ENCODE peak calls at places on chromosomes 3 and 15, in ten cellular contexts. One of them, this sample, is unnamed.

GRCh38 chr3:148075829-148076716 is 621.6 kb upstream of the AGTR1 start:
- DNase-seq in BJ: peak
- DNase-seq in AG09309: peak
- DNase-seq in mammary epithelial cell: peak
- DNase-seq in HCT116: peak
- DNase-seq in AG10803: peak
- DNase-seq in transverse colon: no peak
- DNase-seq in bronchial epithelial cell: peak
- DNase-seq in fibroblast of lung: peak
- DNase-seq in BE2C: peak
- DNase-seq in this sample: peak

GRCh38 chr15:90039996-90040395 is 38.9 kb downstream of the ZNF710 start:
- DNase-seq in BJ: no peak
- DNase-seq in AG09309: no peak
- DNase-seq in mammary epithelial cell: no peak
- DNase-seq in HCT116: no peak
- DNase-seq in AG10803: no peak
- DNase-seq in transverse colon: no peak
- DNase-seq in bronchial epithelial cell: no peak
- DNase-seq in fibroblast of lung: no peak
- DNase-seq in BE2C: no peak
- DNase-seq in this sample: no peak

GRCh38 chr3:66797916-66798560 is 200.1 kb upstream of the KBTBD8 start:
- DNase-seq in BJ: no peak
- DNase-seq in AG09309: no peak
- DNase-seq in mammary epithelial cell: no peak
- DNase-seq in HCT116: no peak
- DNase-seq in AG10803: peak
- DNase-seq in transverse colon: peak
- DNase-seq in bronchial epithelial cell: no peak
- DNase-seq in fibroblast of lung: peak
- DNase-seq in BE2C: no peak
- DNase-seq in this sample: peak

GRCh38 chr3:20022954-20023644 is 11.0 kb upstream of the PP2D1 start:
- DNase-seq in BJ: no peak
- DNase-seq in AG09309: no peak
- DNase-seq in mammary epithelial cell: no peak
- DNase-seq in HCT116: no peak
- DNase-seq in AG10803: no peak
- DNase-seq in transverse colon: no peak
- DNase-seq in bronchial epithelial cell: no peak
- DNase-seq in fibroblast of lung: no peak
- DNase-seq in BE2C: no peak
- DNase-seq in this sample: no peak

GRCh38 chr15:85704021-85704420 is 90.7 kb downstream of the KLHL25 start:
- DNase-seq in BJ: no peak
- DNase-seq in AG09309: no peak
- DNase-seq in mammary epithelial cell: no peak
- DNase-seq in HCT116: no peak
- DNase-seq in AG10803: no peak
- DNase-seq in transverse colon: no peak
- DNase-seq in bronchial epithelial cell: no peak
- DNase-seq in fibroblast of lung: no peak
- DNase-seq in BE2C: no peak
- DNase-seq in this sample: no peak

GRCh38 chr3:114333180-114333922 is 39.5 kb downstream of the TIGIT start:
- DNase-seq in BJ: peak
- DNase-seq in AG09309: peak
- DNase-seq in mammary epithelial cell: no peak
- DNase-seq in HCT116: no peak
- DNase-seq in AG10803: no peak
- DNase-seq in transverse colon: no peak
- DNase-seq in bronchial epithelial cell: no peak
- DNase-seq in fibroblast of lung: no peak
- DNase-seq in BE2C: no peak
- DNase-seq in this sample: peak

GRCh38 chr3:104564045-104564643 is 802.6 kb upstream of the ALCAM start:
- DNase-seq in BJ: no peak
- DNase-seq in AG09309: peak
- DNase-seq in mammary epithelial cell: peak
- DNase-seq in HCT116: peak
- DNase-seq in AG10803: peak
- DNase-seq in transverse colon: peak
- DNase-seq in bronchial epithelial cell: peak
- DNase-seq in fibroblast of lung: peak
- DNase-seq in BE2C: peak
- DNase-seq in this sample: peak

GRCh38 chr3:130517541-130517940 is 564 bp downstream of the COL6A6 start:
- DNase-seq in BJ: no peak
- DNase-seq in AG09309: no peak
- DNase-seq in mammary epithelial cell: peak
- DNase-seq in HCT116: no peak
- DNase-seq in AG10803: peak
- DNase-seq in transverse colon: no peak
- DNase-seq in bronchial epithelial cell: peak
- DNase-seq in fibroblast of lung: no peak
- DNase-seq in BE2C: no peak
- DNase-seq in this sample: no peak

GRCh38 chr3:197343656-197344408 is 45.4 kb upstream of the DLG1 start:
- DNase-seq in BJ: no peak
- DNase-seq in AG09309: no peak
- DNase-seq in mammary epithelial cell: no peak
- DNase-seq in HCT116: no peak
- DNase-seq in AG10803: no peak
- DNase-seq in transverse colon: no peak
- DNase-seq in bronchial epithelial cell: no peak
- DNase-seq in fibroblast of lung: no peak
- DNase-seq in BE2C: no peak
- DNase-seq in this sample: no peak

GRCh38 chr15:70112018-70112395 is 14.3 kb upstream of the TLE3 start:
- DNase-seq in BJ: no peak
- DNase-seq in AG09309: no peak
- DNase-seq in mammary epithelial cell: no peak
- DNase-seq in HCT116: no peak
- DNase-seq in AG10803: no peak
- DNase-seq in transverse colon: no peak
- DNase-seq in bronchial epithelial cell: no peak
- DNase-seq in fibroblast of lung: peak
- DNase-seq in BE2C: no peak
- DNase-seq in this sample: peak

GRCh38 chr3:184864012-184864411 is 52.0 kb downstream of the VPS8 start:
- DNase-seq in BJ: no peak
- DNase-seq in AG09309: no peak
- DNase-seq in mammary epithelial cell: no peak
- DNase-seq in HCT116: no peak
- DNase-seq in AG10803: no peak
- DNase-seq in transverse colon: no peak
- DNase-seq in bronchial epithelial cell: no peak
- DNase-seq in fibroblast of lung: no peak
- DNase-seq in BE2C: no peak
- DNase-seq in this sample: no peak
- H3K4me3 ChIP-seq in BJ: no peak
- H3K4me3 ChIP-seq in AG09309: no peak
- H3K4me3 ChIP-seq in mammary epithelial cell: no peak
- H3K4me3 ChIP-seq in HCT116: no peak
- H3K4me3 ChIP-seq in AG10803: no peak
- H3K4me3 ChIP-seq in transverse colon: no peak
- H3K4me3 ChIP-seq in bronchial epithelial cell: no peak
- H3K4me3 ChIP-seq in fibroblast of lung: no peak
- H3K4me3 ChIP-seq in BE2C: no peak
- H3K4me3 ChIP-seq in this sample: no peak

GRCh38 chr3:87359025-87359424 is 82.6 kb upstream of the POU1F1 start:
- DNase-seq in BJ: no peak
- DNase-seq in AG09309: no peak
- DNase-seq in mammary epithelial cell: no peak
- DNase-seq in HCT116: no peak
- DNase-seq in AG10803: no peak
- DNase-seq in transverse colon: no peak
- DNase-seq in bronchial epithelial cell: no peak
- DNase-seq in fibroblast of lung: no peak
- DNase-seq in BE2C: no peak
- DNase-seq in this sample: no peak

GRCh38 chr3:87359807-87360206 is 83.4 kb upstream of the POU1F1 start:
- DNase-seq in BJ: no peak
- DNase-seq in AG09309: no peak
- DNase-seq in mammary epithelial cell: no peak
- DNase-seq in HCT116: no peak
- DNase-seq in AG10803: no peak
- DNase-seq in transverse colon: no peak
- DNase-seq in bronchial epithelial cell: peak
- DNase-seq in fibroblast of lung: no peak
- DNase-seq in BE2C: no peak
- DNase-seq in this sample: no peak

GRCh38 chr3:87361271-87361670 is 84.9 kb upstream of the POU1F1 start:
- DNase-seq in BJ: no peak
- DNase-seq in AG09309: no peak
- DNase-seq in mammary epithelial cell: no peak
- DNase-seq in HCT116: no peak
- DNase-seq in AG10803: no peak
- DNase-seq in transverse colon: no peak
- DNase-seq in bronchial epithelial cell: no peak
- DNase-seq in fibroblast of lung: no peak
- DNase-seq in BE2C: no peak
- DNase-seq in this sample: no peak

GRCh38 chr3:87358066-87358465 is 81.7 kb upstream of the POU1F1 start:
- DNase-seq in BJ: no peak
- DNase-seq in AG09309: no peak
- DNase-seq in mammary epithelial cell: peak
- DNase-seq in HCT116: no peak
- DNase-seq in AG10803: no peak
- DNase-seq in transverse colon: no peak
- DNase-seq in bronchial epithelial cell: peak
- DNase-seq in fibroblast of lung: no peak
- DNase-seq in BE2C: no peak
- DNase-seq in this sample: no peak

GRCh38 chr3:87361956-87362355 is 85.6 kb upstream of the POU1F1 start:
- DNase-seq in BJ: no peak
- DNase-seq in AG09309: no peak
- DNase-seq in mammary epithelial cell: peak
- DNase-seq in HCT116: no peak
- DNase-seq in AG10803: no peak
- DNase-seq in transverse colon: no peak
- DNase-seq in bronchial epithelial cell: peak
- DNase-seq in fibroblast of lung: no peak
- DNase-seq in BE2C: no peak
- DNase-seq in this sample: no peak
- TF ChIP-seq CTCF in BJ: no peak
- TF ChIP-seq CTCF in AG09309: no peak
- TF ChIP-seq CTCF in mammary epithelial cell: no peak
- TF ChIP-seq CTCF in HCT116: no peak
- TF ChIP-seq CTCF in AG10803: no peak
- TF ChIP-seq CTCF in transverse colon: no peak
- TF ChIP-seq CTCF in bronchial epithelial cell: no peak
- TF ChIP-seq CTCF in fibroblast of lung: no peak
- TF ChIP-seq CTCF in BE2C: no peak
- TF ChIP-seq CTCF in this sample: no peak

DNA sequence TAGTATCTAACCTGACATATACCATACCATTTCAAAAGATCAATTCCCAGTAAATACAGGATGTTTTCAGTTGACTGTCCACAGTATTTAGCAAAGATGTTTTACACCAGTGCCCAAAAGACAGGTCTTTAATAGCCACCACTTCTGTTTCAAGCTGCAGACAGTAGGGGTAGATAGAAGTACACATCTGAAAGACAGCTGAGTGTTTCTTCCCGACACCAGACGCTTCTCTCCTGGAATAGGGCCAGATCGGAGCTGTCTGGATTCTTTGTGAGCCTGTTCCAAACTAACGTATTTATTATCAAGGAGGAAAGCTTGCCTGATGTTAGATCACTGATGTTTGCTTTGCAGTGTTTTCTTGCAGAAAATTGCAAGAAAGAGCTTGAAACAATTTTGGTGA is 136.1 kb upstream of the RBMS3 start:
- DNase-seq in BJ: peak
- DNase-seq in AG09309: peak
- DNase-seq in mammary epithelial cell: no peak
- DNase-seq in HCT116: no peak
- DNase-seq in AG10803: peak
- DNase-seq in transverse colon: peak
- DNase-seq in bronchial epithelial cell: peak
- DNase-seq in fibroblast of lung: peak
- DNase-seq in BE2C: peak
- DNase-seq in this sample: peak
- H3K4me3 ChIP-seq in BJ: no peak
- H3K4me3 ChIP-seq in AG09309: no peak
- H3K4me3 ChIP-seq in mammary epithelial cell: no peak
- H3K4me3 ChIP-seq in HCT116: no peak
- H3K4me3 ChIP-seq in AG10803: no peak
- H3K4me3 ChIP-seq in transverse colon: no peak
- H3K4me3 ChIP-seq in bronchial epithelial cell: no peak
- H3K4me3 ChIP-seq in fibroblast of lung: no peak
- H3K4me3 ChIP-seq in BE2C: no peak
- H3K4me3 ChIP-seq in this sample: no peak

DNA sequence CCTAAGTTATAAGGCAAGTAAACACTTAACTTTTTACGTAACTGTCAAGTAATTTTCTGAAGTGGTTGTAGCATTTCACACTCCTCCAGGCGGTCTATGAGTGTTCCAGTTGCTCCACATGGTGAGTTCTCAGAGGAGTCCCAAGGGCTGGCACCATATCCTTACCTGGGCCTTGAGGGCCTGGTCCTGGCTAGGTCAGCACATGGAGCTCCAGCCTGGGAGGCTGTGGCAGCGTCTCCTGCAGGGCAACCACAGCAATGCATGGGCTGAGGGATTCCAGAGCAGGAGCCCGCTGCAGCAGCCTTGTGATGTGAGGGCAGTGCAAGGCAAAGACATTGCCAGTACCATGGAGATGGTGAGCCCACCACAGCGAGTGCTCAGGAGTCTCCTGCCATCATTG is 32.2 kb upstream of the LYZL4 start:
- DNase-seq in BJ: no peak
- DNase-seq in AG09309: no peak
- DNase-seq in mammary epithelial cell: no peak
- DNase-seq in HCT116: no peak
- DNase-seq in AG10803: no peak
- DNase-seq in transverse colon: no peak
- DNase-seq in bronchial epithelial cell: no peak
- DNase-seq in fibroblast of lung: no peak
- DNase-seq in BE2C: no peak
- DNase-seq in this sample: peak
- TF ChIP-seq CTCF in BJ: peak
- TF ChIP-seq CTCF in AG09309: peak
- TF ChIP-seq CTCF in mammary epithelial cell: peak
- TF ChIP-seq CTCF in HCT116: peak
- TF ChIP-seq CTCF in AG10803: peak
- TF ChIP-seq CTCF in transverse colon: no peak
- TF ChIP-seq CTCF in bronchial epithelial cell: peak
- TF ChIP-seq CTCF in fibroblast of lung: no peak
- TF ChIP-seq CTCF in BE2C: peak
- TF ChIP-seq CTCF in this sample: peak